ENCODE peak calls at places on chromosomes 5 and 9, in eight cellular contexts. C, A, S, I, F, R, N and M are unnamed samples.

GRCh38 chr9:76534031-76534430 is 75.0 kb downstream of the GCNT1 start:
- DNase-seq in A (no peak), N (peak; percentile 75), R (no peak), F (no peak), S (peak; percentile 28), I (no peak), C (no peak), M (no peak)

GRCh38 chr5:136686192-136686872 is 321.0 kb upstream of the TRPC7 start:
- DNase-seq in F (peak; percentile 5), C (peak; percentile 22), S (peak; percentile 72), N (peak; percentile 1), A (no peak), R (peak; percentile 62), I (no peak), M (no peak)

GRCh38 chr5:111326551-111326950 is 102.4 kb downstream of the CAMK4 start:
- DNase-seq in A (no peak), R (no peak), F (no peak), N (no peak), I (no peak), S (no peak), C (no peak), M (no peak)

GRCh38 chr9:90547896-90548295 is 94.7 kb downstream of the DIRAS2 start:
- DNase-seq in F (no peak), N (no peak), S (peak; percentile 8), I (no peak), C (no peak), R (no peak), A (no peak), M (no peak)

GRCh38 chr9:28651050-28651722 is 1077.9 kb upstream of the C9orf72 start:
- DNase-seq in N (no peak), S (no peak), C (no peak), R (no peak), F (no peak), A (no peak), I (no peak), M (no peak)

GRCh38 chr9:124210697-124211096 is 47.1 kb upstream of the NEK6 start:
- DNase-seq in S (no peak), F (no peak), A (peak; percentile 39), C (no peak), R (no peak), I (no peak), N (no peak), M (no peak)

GRCh38 chr5:43649256-43649655 is 46.3 kb downstream of the NNT start:
- DNase-seq in S (no peak), R (no peak), I (no peak), N (peak; percentile 75), F (no peak), C (no peak), A (peak; percentile 73), M (no peak)

GRCh38 chr9:93818237-93818636 is 136.9 kb downstream of the BARX1 start:
- DNase-seq in A (no peak), I (no peak), R (no peak), S (no peak), F (no peak), N (no peak), C (no peak), M (no peak)